ENCODE peak calls at places on chromosomes 1 and 21, in ten cellular contexts. One of them, this sample, is unnamed.

GRCh38 chr1:66375125-66375524 is 158.8 kb upstream of the SGIP1 start:
- DNase-seq in fibroblast of mammary gland: no peak
- DNase-seq in tibial nerve: no peak
- DNase-seq in neural crest cell: no peak
- DNase-seq in body of pancreas: no peak
- DNase-seq in fibroblast of pulmonary artery: no peak
- DNase-seq in AG10803: no peak
- DNase-seq in cardiac fibroblast: no peak
- DNase-seq in nephron progenitor cell: no peak
- DNase-seq in psoas muscle: no peak
- DNase-seq in this sample: no peak

GRCh38 chr1:33055210-33055991 is 18.7 kb upstream of the AK2 start:
- DNase-seq in nephron progenitor cell: peak; percentile 60
- DNase-seq in fibroblast of mammary gland: peak; percentile 90
- DNase-seq in AG10803: peak; percentile 88
- DNase-seq in neural crest cell: peak; percentile 42
- DNase-seq in psoas muscle: peak; percentile 88
- DNase-seq in cardiac fibroblast: peak; percentile 94
- DNase-seq in tibial nerve: peak; percentile 64
- DNase-seq in body of pancreas: peak; percentile 68
- DNase-seq in fibroblast of pulmonary artery: peak; percentile 94
- DNase-seq in this sample: peak; percentile 50

GRCh38 chr1:10341062-10341600 is 57.7 kb upstream of the PGD start:
- DNase-seq in AG10803: no peak
- DNase-seq in nephron progenitor cell: no peak
- DNase-seq in neural crest cell: no peak
- DNase-seq in cardiac fibroblast: no peak
- DNase-seq in tibial nerve: no peak
- DNase-seq in fibroblast of mammary gland: no peak
- DNase-seq in body of pancreas: no peak
- DNase-seq in fibroblast of pulmonary artery: no peak
- DNase-seq in psoas muscle: no peak
- DNase-seq in this sample: no peak

GRCh38 chr1:8462298-8462946 is 144.5 kb downstream of the SLC45A1 start:
- DNase-seq in psoas muscle: no peak
- DNase-seq in AG10803: no peak
- DNase-seq in tibial nerve: no peak
- DNase-seq in body of pancreas: no peak
- DNase-seq in fibroblast of pulmonary artery: no peak
- DNase-seq in neural crest cell: no peak
- DNase-seq in cardiac fibroblast: no peak
- DNase-seq in nephron progenitor cell: no peak
- DNase-seq in fibroblast of mammary gland: no peak
- DNase-seq in this sample: no peak

GRCh38 chr1:168879906-168880734 is 151.1 kb upstream of the DPT start:
- DNase-seq in neural crest cell: no peak
- DNase-seq in nephron progenitor cell: no peak
- DNase-seq in fibroblast of pulmonary artery: peak; percentile 60
- DNase-seq in body of pancreas: peak; percentile 19
- DNase-seq in fibroblast of mammary gland: peak; percentile 22
- DNase-seq in AG10803: peak; percentile 35
- DNase-seq in cardiac fibroblast: peak; percentile 29
- DNase-seq in psoas muscle: peak; percentile 62
- DNase-seq in tibial nerve: peak; percentile 26
- DNase-seq in this sample: peak; percentile 44

GRCh38 chr1:53343831-53344668 is 16.2 kb upstream of the LRP8 start:
- DNase-seq in fibroblast of pulmonary artery: no peak
- DNase-seq in fibroblast of mammary gland: no peak
- DNase-seq in body of pancreas: no peak
- DNase-seq in nephron progenitor cell: no peak
- DNase-seq in AG10803: peak; percentile 6
- DNase-seq in cardiac fibroblast: no peak
- DNase-seq in neural crest cell: no peak
- DNase-seq in psoas muscle: no peak
- DNase-seq in tibial nerve: no peak
- DNase-seq in this sample: no peak

GRCh38 chr1:3011631-3012510 is 9.4 kb upstream of the ACTRT2 start:
- DNase-seq in nephron progenitor cell: no peak
- DNase-seq in body of pancreas: peak; percentile 13
- DNase-seq in AG10803: no peak
- DNase-seq in fibroblast of pulmonary artery: no peak
- DNase-seq in psoas muscle: peak; percentile 28
- DNase-seq in cardiac fibroblast: no peak
- DNase-seq in neural crest cell: no peak
- DNase-seq in tibial nerve: no peak
- DNase-seq in fibroblast of mammary gland: no peak
- DNase-seq in this sample: no peak

GRCh38 chr1:212605441-212605976 is 3.1 kb upstream of the ATF3 start:
- DNase-seq in psoas muscle: no peak
- DNase-seq in neural crest cell: no peak
- DNase-seq in AG10803: no peak
- DNase-seq in fibroblast of mammary gland: no peak
- DNase-seq in body of pancreas: no peak
- DNase-seq in cardiac fibroblast: no peak
- DNase-seq in nephron progenitor cell: no peak
- DNase-seq in tibial nerve: no peak
- DNase-seq in fibroblast of pulmonary artery: no peak
- DNase-seq in this sample: no peak

GRCh38 chr1:27934818-27935549 is at the start of gene SMPDL3B:
- DNase-seq in neural crest cell: no peak
- DNase-seq in fibroblast of pulmonary artery: no peak
- DNase-seq in nephron progenitor cell: peak; percentile 46
- DNase-seq in tibial nerve: no peak
- DNase-seq in fibroblast of mammary gland: no peak
- DNase-seq in AG10803: no peak
- DNase-seq in body of pancreas: peak; percentile 86
- DNase-seq in cardiac fibroblast: no peak
- DNase-seq in psoas muscle: no peak
- DNase-seq in this sample: peak; percentile 48

GRCh38 chr21:14533555-14534400 is 12.3 kb downstream of the SAMSN1 start:
- DNase-seq in cardiac fibroblast: peak; percentile 91
- DNase-seq in body of pancreas: no peak
- DNase-seq in neural crest cell: no peak
- DNase-seq in AG10803: peak; percentile 1
- DNase-seq in nephron progenitor cell: no peak
- DNase-seq in psoas muscle: no peak
- DNase-seq in fibroblast of mammary gland: peak; percentile 79
- DNase-seq in fibroblast of pulmonary artery: peak; percentile 70
- DNase-seq in tibial nerve: no peak
- DNase-seq in this sample: no peak

GRCh38 chr1:159869173-159869572 is 6.7 kb upstream of the VSIG8 start:
- DNase-seq in fibroblast of mammary gland: peak; percentile 86
- DNase-seq in tibial nerve: no peak
- DNase-seq in AG10803: peak; percentile 53
- DNase-seq in fibroblast of pulmonary artery: no peak
- DNase-seq in nephron progenitor cell: no peak
- DNase-seq in body of pancreas: no peak
- DNase-seq in neural crest cell: no peak
- DNase-seq in psoas muscle: no peak
- DNase-seq in cardiac fibroblast: peak; percentile 73
- DNase-seq in this sample: no peak

GRCh38 chr1:39852876-39853275 is 30.4 kb downstream of the TRIT1 start:
- DNase-seq in psoas muscle: no peak
- DNase-seq in nephron progenitor cell: no peak
- DNase-seq in tibial nerve: no peak
- DNase-seq in neural crest cell: no peak
- DNase-seq in fibroblast of pulmonary artery: no peak
- DNase-seq in AG10803: no peak
- DNase-seq in body of pancreas: no peak
- DNase-seq in fibroblast of mammary gland: no peak
- DNase-seq in cardiac fibroblast: no peak
- DNase-seq in this sample: no peak

GRCh38 chr1:226424228-226425003 is 16.5 kb upstream of the PARP1 start:
- DNase-seq in nephron progenitor cell: no peak
- DNase-seq in AG10803: peak; percentile 11
- DNase-seq in cardiac fibroblast: peak; percentile 44
- DNase-seq in tibial nerve: no peak
- DNase-seq in body of pancreas: no peak
- DNase-seq in psoas muscle: no peak
- DNase-seq in fibroblast of pulmonary artery: peak; percentile 39
- DNase-seq in neural crest cell: no peak
- DNase-seq in fibroblast of mammary gland: peak; percentile 44
- DNase-seq in this sample: no peak

GRCh38 chr1:232431326-232431725 is 198.6 kb downstream of the SIPA1L2 start:
- DNase-seq in nephron progenitor cell: no peak
- DNase-seq in body of pancreas: no peak
- DNase-seq in fibroblast of mammary gland: no peak
- DNase-seq in fibroblast of pulmonary artery: no peak
- DNase-seq in neural crest cell: no peak
- DNase-seq in AG10803: no peak
- DNase-seq in tibial nerve: no peak
- DNase-seq in cardiac fibroblast: no peak
- DNase-seq in psoas muscle: no peak
- DNase-seq in this sample: no peak

GRCh38 chr1:232432313-232432712 is 197.6 kb downstream of the SIPA1L2 start:
- DNase-seq in psoas muscle: peak; percentile 64
- DNase-seq in cardiac fibroblast: peak; percentile 46
- DNase-seq in fibroblast of mammary gland: no peak
- DNase-seq in AG10803: no peak
- DNase-seq in body of pancreas: no peak
- DNase-seq in nephron progenitor cell: no peak
- DNase-seq in neural crest cell: no peak
- DNase-seq in tibial nerve: no peak
- DNase-seq in fibroblast of pulmonary artery: no peak
- DNase-seq in this sample: no peak

GRCh38 chr1:232431748-232432147 is 198.2 kb downstream of the SIPA1L2 start:
- DNase-seq in AG10803: no peak
- DNase-seq in psoas muscle: no peak
- DNase-seq in fibroblast of mammary gland: no peak
- DNase-seq in nephron progenitor cell: no peak
- DNase-seq in tibial nerve: no peak
- DNase-seq in fibroblast of pulmonary artery: no peak
- DNase-seq in body of pancreas: no peak
- DNase-seq in cardiac fibroblast: no peak
- DNase-seq in neural crest cell: no peak
- DNase-seq in this sample: no peak

GRCh38 chr1:232428781-232429530 is 201.0 kb downstream of the SIPA1L2 start:
- DNase-seq in nephron progenitor cell: peak; percentile 22
- DNase-seq in body of pancreas: no peak
- DNase-seq in neural crest cell: no peak
- DNase-seq in tibial nerve: no peak
- DNase-seq in AG10803: peak; percentile 40
- DNase-seq in fibroblast of pulmonary artery: peak; percentile 24
- DNase-seq in cardiac fibroblast: peak; percentile 61
- DNase-seq in fibroblast of mammary gland: peak; percentile 9
- DNase-seq in psoas muscle: no peak
- DNase-seq in this sample: no peak

DNA sequence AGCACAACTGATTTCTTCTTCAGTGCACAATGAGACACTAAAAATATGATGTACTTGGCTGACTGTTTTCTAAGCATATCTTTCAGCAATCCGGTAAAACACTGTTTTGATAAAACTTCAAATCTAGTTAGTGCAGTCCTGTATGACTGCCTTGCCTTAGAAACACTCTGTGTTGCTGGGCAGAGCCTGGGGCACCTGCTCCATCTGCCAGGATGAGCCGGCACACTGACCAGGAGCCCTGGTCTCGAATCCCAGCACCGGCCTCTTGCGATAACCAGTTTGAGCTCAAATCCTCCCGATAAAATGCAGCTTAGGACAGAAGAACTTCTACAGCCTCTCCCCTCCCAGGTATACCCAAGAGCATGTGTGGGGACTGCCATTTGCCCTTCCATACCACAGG is 199.5 kb downstream of the SIPA1L2 start:
- DNase-seq in neural crest cell: no peak
- DNase-seq in tibial nerve: no peak
- DNase-seq in body of pancreas: no peak
- DNase-seq in cardiac fibroblast: no peak
- DNase-seq in fibroblast of pulmonary artery: no peak
- DNase-seq in psoas muscle: no peak
- DNase-seq in fibroblast of mammary gland: no peak
- DNase-seq in AG10803: no peak
- DNase-seq in nephron progenitor cell: no peak
- DNase-seq in this sample: no peak
- TF ChIP-seq CTCF in neural crest cell: no peak
- TF ChIP-seq CTCF in tibial nerve: no peak
- TF ChIP-seq CTCF in body of pancreas: no peak
- TF ChIP-seq CTCF in cardiac fibroblast: no peak
- TF ChIP-seq CTCF in fibroblast of pulmonary artery: no peak
- TF ChIP-seq CTCF in psoas muscle: no peak
- TF ChIP-seq CTCF in fibroblast of mammary gland: no peak
- TF ChIP-seq CTCF in AG10803: no peak
- TF ChIP-seq CTCF in nephron progenitor cell: no peak
- TF ChIP-seq CTCF in this sample: no peak

GRCh38 chr21:36430841-36431240 is 45.6 kb downstream of the CHAF1B start:
- DNase-seq in psoas muscle: no peak
- DNase-seq in tibial nerve: no peak
- DNase-seq in nephron progenitor cell: no peak
- DNase-seq in AG10803: no peak
- DNase-seq in cardiac fibroblast: peak; percentile 68
- DNase-seq in neural crest cell: no peak
- DNase-seq in fibroblast of mammary gland: peak; percentile 22
- DNase-seq in body of pancreas: no peak
- DNase-seq in fibroblast of pulmonary artery: peak; percentile 48
- DNase-seq in this sample: no peak
- TF ChIP-seq CTCF in psoas muscle: no peak
- TF ChIP-seq CTCF in tibial nerve: no peak
- TF ChIP-seq CTCF in nephron progenitor cell: no peak
- TF ChIP-seq CTCF in AG10803: no peak
- TF ChIP-seq CTCF in cardiac fibroblast: no peak
- TF ChIP-seq CTCF in neural crest cell: no peak
- TF ChIP-seq CTCF in fibroblast of mammary gland: no peak
- TF ChIP-seq CTCF in body of pancreas: no peak
- TF ChIP-seq CTCF in fibroblast of pulmonary artery: no peak
- TF ChIP-seq CTCF in this sample: no peak

GRCh38 chr1:242651817-242652216 is 127.3 kb upstream of the PLD5 start:
- DNase-seq in neural crest cell: no peak
- DNase-seq in psoas muscle: no peak
- DNase-seq in cardiac fibroblast: no peak
- DNase-seq in tibial nerve: no peak
- DNase-seq in fibroblast of pulmonary artery: no peak
- DNase-seq in fibroblast of mammary gland: no peak
- DNase-seq in body of pancreas: no peak
- DNase-seq in nephron progenitor cell: peak; percentile 22
- DNase-seq in AG10803: no peak
- DNase-seq in this sample: no peak
- TF ChIP-seq CTCF in neural crest cell: peak; percentile 44
- TF ChIP-seq CTCF in psoas muscle: no peak
- TF ChIP-seq CTCF in cardiac fibroblast: no peak
- TF ChIP-seq CTCF in tibial nerve: no peak
- TF ChIP-seq CTCF in fibroblast of pulmonary artery: no peak
- TF ChIP-seq CTCF in fibroblast of mammary gland: no peak
- TF ChIP-seq CTCF in body of pancreas: no peak
- TF ChIP-seq CTCF in nephron progenitor cell: peak; percentile 31
- TF ChIP-seq CTCF in AG10803: no peak
- TF ChIP-seq CTCF in this sample: peak; percentile 43

GRCh38 chr1:158794247-158794646 is 13.2 kb upstream of the OR6N2 start:
- DNase-seq in psoas muscle: no peak
- DNase-seq in tibial nerve: no peak
- DNase-seq in AG10803: no peak
- DNase-seq in fibroblast of pulmonary artery: no peak
- DNase-seq in nephron progenitor cell: no peak
- DNase-seq in fibroblast of mammary gland: no peak
- DNase-seq in cardiac fibroblast: no peak
- DNase-seq in body of pancreas: no peak
- DNase-seq in neural crest cell: no peak
- DNase-seq in this sample: no peak

GRCh38 chr1:158798531-158798930 is 17.5 kb upstream of the OR6N2 start:
- DNase-seq in body of pancreas: no peak
- DNase-seq in AG10803: no peak
- DNase-seq in nephron progenitor cell: no peak
- DNase-seq in fibroblast of pulmonary artery: no peak
- DNase-seq in fibroblast of mammary gland: no peak
- DNase-seq in neural crest cell: no peak
- DNase-seq in psoas muscle: no peak
- DNase-seq in cardiac fibroblast: peak; percentile 3
- DNase-seq in tibial nerve: no peak
- DNase-seq in this sample: no peak

GRCh38 chr1:158793604-158794003 is 12.6 kb upstream of the OR6N2 start:
- DNase-seq in tibial nerve: no peak
- DNase-seq in neural crest cell: no peak
- DNase-seq in nephron progenitor cell: no peak
- DNase-seq in cardiac fibroblast: no peak
- DNase-seq in psoas muscle: no peak
- DNase-seq in fibroblast of pulmonary artery: no peak
- DNase-seq in fibroblast of mammary gland: no peak
- DNase-seq in AG10803: no peak
- DNase-seq in body of pancreas: no peak
- DNase-seq in this sample: no peak
- TF ChIP-seq CTCF in tibial nerve: no peak
- TF ChIP-seq CTCF in neural crest cell: peak; percentile 46
- TF ChIP-seq CTCF in nephron progenitor cell: no peak
- TF ChIP-seq CTCF in cardiac fibroblast: no peak
- TF ChIP-seq CTCF in psoas muscle: no peak
- TF ChIP-seq CTCF in fibroblast of pulmonary artery: peak; percentile 20
- TF ChIP-seq CTCF in fibroblast of mammary gland: peak; percentile 10
- TF ChIP-seq CTCF in AG10803: no peak
- TF ChIP-seq CTCF in body of pancreas: no peak
- TF ChIP-seq CTCF in this sample: no peak

This sample was measured in D721Med.